ENCODE peak calls at places on chromosomes 16 and 17, in five cellular contexts. One of them, this sample, is unnamed.

GRCh38 chr17:74860229-74860998 is 729 bp upstream of the GRIN2C start:
- DNase-seq in prostate gland: no peak
- DNase-seq in heart right ventricle: no peak
- DNase-seq in CD8-positive, alpha-beta memory T cell: peak
- DNase-seq in esophagus squamous epithelium: no peak
- DNase-seq in this sample: no peak

GRCh38 chr16:28475221-28475620 is 3.1 kb upstream of the NPIPB7 start:
- DNase-seq in prostate gland: no peak
- DNase-seq in heart right ventricle: no peak
- DNase-seq in CD8-positive, alpha-beta memory T cell: no peak
- DNase-seq in esophagus squamous epithelium: no peak
- DNase-seq in this sample: no peak

GRCh38 chr17:31838641-31839225 is 20.3 kb downstream of the COPRS start:
- DNase-seq in prostate gland: no peak
- DNase-seq in heart right ventricle: no peak
- DNase-seq in CD8-positive, alpha-beta memory T cell: no peak
- DNase-seq in esophagus squamous epithelium: no peak
- DNase-seq in this sample: no peak

GRCh38 chr16:4320571-4321137 is 4.8 kb downstream of the GLIS2 start:
- DNase-seq in prostate gland: no peak
- DNase-seq in heart right ventricle: no peak
- DNase-seq in CD8-positive, alpha-beta memory T cell: no peak
- DNase-seq in esophagus squamous epithelium: no peak
- DNase-seq in this sample: no peak

GRCh38 chr16:55433030-55433429 is 46.0 kb upstream of the MMP2 start:
- DNase-seq in prostate gland: no peak
- DNase-seq in heart right ventricle: no peak
- DNase-seq in CD8-positive, alpha-beta memory T cell: no peak
- DNase-seq in esophagus squamous epithelium: no peak
- DNase-seq in this sample: no peak

GRCh38 chr16:88634141-88634993 is 4.0 kb upstream of the IL17C start:
- DNase-seq in prostate gland: no peak
- DNase-seq in heart right ventricle: peak
- DNase-seq in CD8-positive, alpha-beta memory T cell: peak
- DNase-seq in esophagus squamous epithelium: no peak
- DNase-seq in this sample: no peak

GRCh38 chr17:8776861-8777260 is 18.5 kb upstream of the SPDYE4 start:
- DNase-seq in prostate gland: no peak
- DNase-seq in heart right ventricle: no peak
- DNase-seq in CD8-positive, alpha-beta memory T cell: no peak
- DNase-seq in esophagus squamous epithelium: no peak
- DNase-seq in this sample: no peak

GRCh38 chr17:66445229-66445628 is 142.8 kb downstream of the PRKCA start:
- DNase-seq in prostate gland: no peak
- DNase-seq in heart right ventricle: no peak
- DNase-seq in CD8-positive, alpha-beta memory T cell: no peak
- DNase-seq in esophagus squamous epithelium: no peak
- DNase-seq in this sample: no peak

GRCh38 chr16:48535831-48536599 is 74.0 kb downstream of the N4BP1 start:
- DNase-seq in prostate gland: peak
- DNase-seq in heart right ventricle: peak
- DNase-seq in CD8-positive, alpha-beta memory T cell: no peak
- DNase-seq in esophagus squamous epithelium: no peak
- DNase-seq in this sample: no peak

GRCh38 chr16:19227643-19228042 is 57.9 kb upstream of the CLEC19A start:
- DNase-seq in prostate gland: no peak
- DNase-seq in heart right ventricle: no peak
- DNase-seq in CD8-positive, alpha-beta memory T cell: no peak
- DNase-seq in esophagus squamous epithelium: no peak
- DNase-seq in this sample: no peak

GRCh38 chr17:46020023-46020735 is 21.1 kb downstream of the STH start:
- DNase-seq in prostate gland: no peak
- DNase-seq in heart right ventricle: no peak
- DNase-seq in CD8-positive, alpha-beta memory T cell: peak
- DNase-seq in esophagus squamous epithelium: no peak
- DNase-seq in this sample: no peak
- H3K27ac ChIP-seq in prostate gland: no peak
- H3K27ac ChIP-seq in heart right ventricle: peak
- H3K27ac ChIP-seq in CD8-positive, alpha-beta memory T cell: peak
- H3K27ac ChIP-seq in esophagus squamous epithelium: no peak
- H3K27ac ChIP-seq in this sample: no peak

GRCh38 chr17:4572131-4572530 is 11.8 kb upstream of the GGT6 start:
- DNase-seq in prostate gland: no peak
- DNase-seq in heart right ventricle: no peak
- DNase-seq in CD8-positive, alpha-beta memory T cell: no peak
- DNase-seq in esophagus squamous epithelium: no peak
- DNase-seq in this sample: no peak
- H3K27ac ChIP-seq in prostate gland: no peak
- H3K27ac ChIP-seq in heart right ventricle: no peak
- H3K27ac ChIP-seq in CD8-positive, alpha-beta memory T cell: no peak
- H3K27ac ChIP-seq in esophagus squamous epithelium: no peak
- H3K27ac ChIP-seq in this sample: no peak

GRCh38 chr16:24073321-24073720 is 182.8 kb upstream of the CACNG3 start:
- DNase-seq in prostate gland: no peak
- DNase-seq in heart right ventricle: no peak
- DNase-seq in CD8-positive, alpha-beta memory T cell: no peak
- DNase-seq in esophagus squamous epithelium: no peak
- DNase-seq in this sample: no peak
- H3K27ac ChIP-seq in prostate gland: no peak
- H3K27ac ChIP-seq in heart right ventricle: no peak
- H3K27ac ChIP-seq in CD8-positive, alpha-beta memory T cell: no peak
- H3K27ac ChIP-seq in esophagus squamous epithelium: no peak
- H3K27ac ChIP-seq in this sample: no peak

DNA sequence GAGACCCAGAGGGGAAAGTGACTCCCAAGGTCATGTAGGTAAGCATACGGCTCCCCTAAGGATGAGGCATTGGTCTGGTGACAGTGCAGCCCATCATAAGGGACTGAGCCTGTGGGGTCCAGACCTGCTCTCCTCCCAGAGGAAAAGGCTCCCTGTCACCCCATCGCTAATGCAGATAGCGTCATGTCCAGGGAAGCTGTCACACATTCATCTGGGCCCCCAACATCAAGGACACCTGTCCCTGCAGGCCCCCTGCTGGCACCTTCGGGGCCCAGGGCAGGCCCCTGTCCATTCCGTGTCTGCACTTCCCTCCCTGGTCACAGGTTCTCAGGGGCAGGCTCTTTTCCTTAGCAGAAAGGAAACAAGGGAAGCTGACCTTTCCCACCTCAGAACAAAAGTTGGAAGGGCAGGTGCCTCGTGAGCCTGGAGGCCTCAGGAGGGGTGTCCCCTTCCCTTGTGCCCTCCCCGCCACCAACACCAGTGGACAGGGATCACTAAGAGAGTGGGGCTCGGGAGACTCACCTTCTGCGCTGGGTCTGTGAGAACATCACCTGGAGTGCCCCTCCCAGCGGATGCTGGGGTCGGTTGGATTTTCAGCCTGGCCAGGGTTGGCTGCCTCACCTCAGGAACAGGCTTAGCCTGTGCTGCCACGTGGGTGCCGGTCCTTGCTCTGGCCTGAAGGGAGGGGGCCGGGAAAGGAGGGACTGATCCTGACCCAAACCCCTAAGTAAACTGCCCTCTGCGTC is 17.3 kb upstream of the LASP1NB start:
- DNase-seq in prostate gland: no peak
- DNase-seq in heart right ventricle: no peak
- DNase-seq in CD8-positive, alpha-beta memory T cell: no peak
- DNase-seq in esophagus squamous epithelium: no peak
- DNase-seq in this sample: no peak
- H3K27ac ChIP-seq in prostate gland: peak
- H3K27ac ChIP-seq in heart right ventricle: peak
- H3K27ac ChIP-seq in CD8-positive, alpha-beta memory T cell: no peak
- H3K27ac ChIP-seq in esophagus squamous epithelium: peak
- H3K27ac ChIP-seq in this sample: peak